ENCODE peak calls at places on chromosomes 5 and 9, in eight cellular contexts. W is GM10248, C is Peyer's patch, G is PC-9, T is AG09309, J is HFF-Myc, B is A549, H is ascending aorta. N is an unnamed sample.
A peak's percentile ranks its signal among the peaks of the same experiment; 100 is the strongest.

GRCh38 chr9:93952784-93953491 is 2.2 kb downstream of the BARX1 start:
- DNase-seq in J (no peak), H (no peak), W (no peak), B (no peak), C (no peak), G (no peak), T (no peak), N (peak; percentile 46)

GRCh38 chr5:390571-391491 is 52.1 kb upstream of the EXOC3 start:
- DNase-seq in J (no peak), B (no peak), W (peak; percentile 26), T (no peak), H (peak; percentile 38), C (peak; percentile 45), G (no peak), N (peak; percentile 61)

GRCh38 chr5:66808663-66809062 is 212.5 kb downstream of the MAST4 start:
- DNase-seq in T (no peak), H (no peak), B (no peak), J (no peak), W (no peak), G (no peak), C (no peak), N (no peak)

GRCh38 chr5:83441752-83442151 is 29.8 kb upstream of the VCAN start:
- DNase-seq in J (no peak), T (no peak), G (no peak), C (no peak), W (peak; percentile 57), H (no peak), B (no peak), N (peak; percentile 42)

GRCh38 chr9:88326936-88327335 is 61.3 kb upstream of the SPIN1 start:
- DNase-seq in W (no peak), J (no peak), H (no peak), B (no peak), T (no peak), C (no peak), G (no peak), N (no peak)

GRCh38 chr9:21428235-21428634 is 12.0 kb upstream of the IFNA1 start:
- DNase-seq in G (no peak), T (no peak), H (no peak), J (no peak), B (no peak), W (no peak), C (no peak), N (no peak)

GRCh38 chr5:176743136-176743827 is 67.1 kb upstream of the UNC5A start:
- DNase-seq in J (no peak), G (no peak), W (peak; percentile 14), H (peak; percentile 53), B (no peak), C (peak; percentile 38), T (no peak), N (peak; percentile 29)

GRCh38 chr5:128782446-128782845 is 182.8 kb upstream of the SLC27A6 start:
- DNase-seq in J (peak; percentile 88), G (peak; percentile 30), T (peak; percentile 82), C (peak; percentile 52), B (no peak), H (peak; percentile 87), W (no peak), N (no peak)

GRCh38 chr9:80175286-80175906 is 603.6 kb downstream of the TLE4 start:
- DNase-seq in W (no peak), C (peak; percentile 62), G (no peak), H (no peak), J (no peak), B (peak; percentile 6), T (peak; percentile 21), N (peak; percentile 20)

GRCh38 chr9:68560131-68560844 is 19.6 kb upstream of the TMEM252 start:
- DNase-seq in H (no peak), J (no peak), B (peak; percentile 13), C (peak; percentile 82), G (no peak), W (peak; percentile 54), T (no peak), N (peak; percentile 53)

GRCh38 chr5:168366124-168366523 is 74.7 kb downstream of the WWC1 start:
- DNase-seq in J (peak; percentile 17), G (no peak), B (no peak), W (no peak), C (no peak), T (peak; percentile 53), H (no peak), N (no peak)

GRCh38 chr5:154712518-154713437 is 42.4 kb upstream of the LARP1 start:
- DNase-seq in B (no peak), W (no peak), H (no peak), T (no peak), J (no peak), G (peak; percentile 80), C (peak; percentile 83), N (no peak)

GRCh38 chr5:55985181-55985580 is 9.6 kb downstream of the IL6ST start:
- DNase-seq in T (no peak), W (no peak), C (no peak), G (no peak), H (no peak), J (no peak), B (no peak), N (no peak)

GRCh38 chr5:145925803-145926202 is 10.6 kb upstream of the SH3RF2 start:
- DNase-seq in G (no peak), J (no peak), T (peak; percentile 89), H (no peak), B (no peak), W (no peak), C (no peak), N (no peak)

GRCh38 chr5:90408571-90409317 is 812 bp downstream of the CETN3 start:
- DNase-seq in J (no peak), C (no peak), G (no peak), H (no peak), B (no peak), W (no peak), T (no peak), N (no peak)

GRCh38 chr5:87909382-87909781 is 359.3 kb downstream of the TMEM161B start:
- DNase-seq in H (no peak), J (no peak), C (no peak), W (no peak), T (no peak), G (no peak), B (no peak), N (no peak)

GRCh38 chr9:90921104-90921503 is 119.5 kb downstream of the SYK start:
- DNase-seq in W (no peak), C (no peak), T (no peak), H (peak; percentile 95), B (no peak), G (no peak), J (no peak), N (no peak)

GRCh38 chr9:78235296-78235770 is 542 bp upstream of the CEP78 start:
- DNase-seq in H (no peak), B (peak; percentile 23), W (no peak), J (no peak), T (no peak), G (no peak), C (no peak), N (peak; percentile 25)

GRCh38 chr5:89436464-89436863 is 553.5 kb upstream of the MEF2C start:
- DNase-seq in H (no peak), T (no peak), J (no peak), C (no peak), B (no peak), W (no peak), G (no peak), N (no peak)

DNA sequence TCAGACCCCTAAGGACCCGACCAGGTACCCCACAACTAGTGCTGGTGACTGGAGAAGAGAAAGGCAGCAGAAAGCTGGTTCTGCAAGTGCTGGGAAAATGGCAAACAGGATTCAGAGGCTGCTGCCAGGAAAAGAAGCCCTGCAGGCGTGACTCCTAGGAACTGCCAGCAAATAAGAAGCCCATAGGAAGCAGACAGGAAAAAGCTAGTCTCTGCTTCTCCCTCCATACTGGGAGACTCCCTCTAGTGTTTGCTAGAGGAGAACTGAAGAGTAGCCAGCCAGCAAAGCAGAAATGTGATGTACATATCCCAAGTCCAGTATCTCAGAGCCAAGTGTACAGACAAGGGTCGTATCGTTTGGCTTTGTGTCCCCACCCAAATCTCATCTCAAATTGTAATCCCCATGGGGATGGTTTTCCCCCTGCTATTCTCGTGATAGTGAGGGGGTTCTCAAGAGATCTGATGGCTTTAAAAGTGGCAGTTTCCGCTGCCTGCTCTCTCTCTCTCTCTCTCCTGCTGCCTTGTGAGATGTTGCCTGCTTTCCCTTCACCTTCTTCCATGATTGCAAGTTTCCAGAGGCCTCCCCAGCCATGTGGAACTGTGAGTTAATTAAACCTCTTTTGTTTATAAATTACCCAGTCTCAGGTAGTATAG is 38.1 kb upstream of the TUSC1 start:
- DNase-seq in W (no peak), J (peak; percentile 2), C (no peak), T (peak; percentile 75), H (no peak), B (peak; percentile 5), G (peak; percentile 6), N (no peak)
- TF ChIP-seq CTCF in W (peak; percentile 15), J (peak; percentile 27), C (no peak), T (peak; percentile 86), H (peak; percentile 42), B (peak; percentile 22), G (peak; percentile 43), N (no peak)

DNA sequence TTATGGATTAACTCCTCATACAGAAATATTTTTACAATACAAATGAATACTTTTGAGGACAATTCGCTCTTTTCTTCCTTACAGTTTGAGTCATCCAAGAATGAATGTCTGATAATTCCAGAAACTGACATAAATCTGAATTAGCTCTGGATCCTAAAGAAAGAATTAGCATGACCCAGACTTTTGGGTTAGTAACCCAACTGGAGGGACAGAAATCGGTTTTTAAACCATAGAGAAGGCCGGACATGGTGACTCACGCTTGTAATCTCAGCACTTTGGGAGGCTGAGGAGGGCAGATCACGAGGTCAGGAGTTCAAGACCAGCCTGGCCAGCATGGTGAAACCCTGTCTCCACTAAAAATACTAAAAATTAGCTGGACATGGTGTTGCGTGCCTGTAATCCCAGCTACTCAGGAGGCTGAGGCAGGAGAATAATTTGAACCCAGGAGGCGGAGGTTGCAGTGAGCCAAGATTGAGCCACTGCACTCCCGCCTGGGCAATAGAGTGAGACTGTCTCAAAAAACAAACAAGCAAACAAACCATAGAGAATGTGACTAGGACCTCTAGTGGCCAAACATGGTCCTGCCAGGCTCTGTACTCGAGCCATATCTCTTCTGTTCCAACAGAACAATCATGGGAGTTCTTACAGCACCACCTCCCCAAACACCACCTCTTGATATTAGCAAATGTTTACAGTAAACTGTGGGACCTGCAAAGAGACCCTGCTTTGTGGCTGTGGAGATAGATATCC is 44.8 kb downstream of the LURAP1L start:
- DNase-seq in G (no peak), W (peak; percentile 32), T (no peak), B (no peak), J (no peak), C (peak; percentile 59), H (no peak), N (peak; percentile 33)
- TF ChIP-seq CTCF in G (peak; percentile 49), W (peak; percentile 58), T (peak; percentile 26), B (peak; percentile 30), J (peak; percentile 44), C (no peak), H (no peak), N (peak; percentile 36)

DNA sequence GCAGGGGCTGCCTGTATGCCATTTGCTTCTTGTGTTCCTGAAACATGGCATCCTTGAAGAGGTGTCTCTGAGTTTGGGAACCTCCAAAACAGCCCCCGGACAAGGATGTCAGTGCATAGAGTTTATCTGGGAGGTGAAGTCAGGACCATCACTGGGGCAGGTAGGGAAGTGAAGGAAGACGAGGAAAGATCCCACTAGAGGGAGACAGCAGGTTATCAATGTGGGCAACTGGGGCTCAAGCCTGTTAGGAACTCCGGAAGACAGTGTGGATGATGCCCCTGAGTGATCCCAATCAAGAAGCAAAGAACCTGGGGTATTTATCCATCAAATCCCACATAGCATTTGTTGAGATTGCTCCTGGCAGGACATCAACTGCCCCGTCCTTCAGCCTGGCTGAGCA is 233.1 kb downstream of the AGTPBP1 start:
- DNase-seq in T (no peak), J (no peak), B (no peak), G (no peak), W (no peak), C (no peak), H (no peak), N (no peak)
- TF ChIP-seq CTCF in T (no peak), J (no peak), B (no peak), G (peak; percentile 20), W (peak; percentile 6), C (no peak), H (no peak), N (no peak)

GRCh38 chr9:126514037-126514821 is 99.5 kb upstream of the LMX1B start:
- DNase-seq in W (peak; percentile 71), H (no peak), J (no peak), T (no peak), C (peak; percentile 79), B (peak; percentile 87), G (no peak), N (peak; percentile 83)
- TF ChIP-seq CTCF in W (no peak), H (no peak), J (peak; percentile 37), T (peak; percentile 24), C (peak; percentile 18), B (peak; percentile 77), G (no peak), N (peak; percentile 26)

N was measured in GM13976.